ENCODE peak calls at places on chromosome 11, in six cellular contexts. B is fibroblast of pulmonary artery, J is epithelial cell of prostate, P is HepG2, L is Right ventricle myocardium superior, S is A172. W is an unnamed sample.

GRCh38 chr11:6705905-6706535 is 22.9 kb upstream of the MRPL17 start:
- DNase-seq in B (peak), L (no peak), J (no peak), P (peak), S (peak), W (peak)

GRCh38 chr11:43789700-43790443 is 90.8 kb upstream of the ALKBH3 start:
- DNase-seq in L (no peak), S (peak), P (no peak), B (peak), J (peak), W (peak)

GRCh38 chr11:108115495-108116140 is 5.7 kb upstream of the ACAT1 start:
- DNase-seq in L (peak), P (no peak), B (peak), J (peak), S (peak), W (peak)

GRCh38 chr11:27557223-27557622 is 50.7 kb upstream of the LIN7C start:
- DNase-seq in L (no peak), S (no peak), B (peak), J (no peak), P (no peak), W (peak)

GRCh38 chr11:90318651-90319050 is 95.8 kb upstream of the CHORDC1 start:
- DNase-seq in B (no peak), J (peak), S (no peak), L (no peak), P (no peak), W (no peak)

GRCh38 chr11:117535870-117536411 is 208.3 kb downstream of the CEP164 start:
- DNase-seq in J (no peak), S (no peak), P (no peak), B (no peak), L (no peak), W (no peak)

GRCh38 chr11:85947431-85948272 is 92.5 kb downstream of the CCDC83 start:
- DNase-seq in L (no peak), P (no peak), B (peak), S (peak), J (no peak), W (peak)

GRCh38 chr11:9615031-9615451 is 41.6 kb downstream of the WEE1 start:
- DNase-seq in L (no peak), S (no peak), P (no peak), B (no peak), J (no peak), W (no peak)

GRCh38 chr11:114260077-114260476 is 36.1 kb upstream of the NNMT start:
- DNase-seq in P (no peak), B (no peak), L (no peak), J (no peak), S (no peak), W (no peak)

GRCh38 chr11:46465683-46466082 is 74.1 kb upstream of the CHRM4 start:
- DNase-seq in J (no peak), P (peak), L (no peak), S (no peak), B (no peak), W (no peak)

GRCh38 chr11:69930081-69931059 is 111.2 kb upstream of the FGF3 start:
- DNase-seq in P (no peak), J (no peak), B (no peak), S (no peak), L (peak), W (no peak)

GRCh38 chr11:112085822-112086421 is 634 bp downstream of the TIMM8B start:
- DNase-seq in S (peak), P (no peak), L (no peak), J (no peak), B (peak), W (no peak)

GRCh38 chr11:122731500-122731913 is 76.0 kb downstream of the UBASH3B start:
- DNase-seq in L (no peak), B (peak), S (no peak), J (no peak), P (peak), W (no peak)

GRCh38 chr11:68542617-68543016 is 82.1 kb downstream of the PPP6R3 start:
- DNase-seq in S (peak), J (peak), B (peak), P (no peak), L (no peak), W (peak)

GRCh38 chr11:109512680-109513079 is 90.7 kb downstream of the C11orf87 start:
- DNase-seq in S (no peak), P (no peak), L (no peak), B (no peak), J (no peak), W (no peak)

GRCh38 chr11:77082838-77083552 is 16.2 kb downstream of the CAPN5 start:
- DNase-seq in P (no peak), S (no peak), B (peak), L (peak), J (no peak), W (no peak)

GRCh38 chr11:76624515-76625379 is 45.8 kb downstream of the LRRC32 start:
- DNase-seq in L (no peak), S (no peak), B (no peak), J (no peak), P (no peak), W (peak)

GRCh38 chr11:69489031-69489745 is 7.7 kb downstream of the LINC01488 start:
- DNase-seq in L (peak), B (no peak), J (no peak), S (no peak), P (no peak), W (no peak)

GRCh38 chr11:73267122-73267846 is 4.9 kb upstream of the P2RY6 start:
- DNase-seq in B (no peak), P (no peak), L (no peak), J (no peak), S (no peak), W (no peak)

GRCh38 chr11:14821031-14821430 is 71.0 kb downstream of the CYP2R1 start:
- DNase-seq in S (no peak), B (no peak), L (no peak), P (no peak), J (no peak), W (no peak)

GRCh38 chr11:118088531-118088930 is 1.8 kb upstream of the SMIM35 start:
- DNase-seq in J (no peak), P (peak), B (no peak), L (peak), S (no peak), W (no peak)

GRCh38 chr11:58999291-58999680 is 60.0 kb downstream of the GLYATL1 start:
- DNase-seq in P (no peak), L (no peak), S (no peak), J (no peak), B (no peak), W (no peak)

GRCh38 chr11:8248786-8249185 is 14.9 kb downstream of the LMO1 start:
- DNase-seq in S (no peak), L (no peak), B (no peak), J (no peak), P (no peak), W (no peak)

GRCh38 chr11:19729141-19729540 is 16.5 kb downstream of the NAV2 start:
- DNase-seq in L (no peak), S (no peak), J (no peak), P (no peak), B (no peak), W (no peak)

GRCh38 chr11:112525270-112525669 is 264.6 kb upstream of the PLET1 start:
- DNase-seq in J (no peak), L (peak), B (peak), S (no peak), P (no peak), W (peak)

W was measured in NCI-H226.